ENCODE peak calls at places on chromosomes 6 and 20, in ten cellular contexts. One of them, this sample, is unnamed.

GRCh38 chr6:429515-430121 is 38.1 kb downstream of the IRF4 start:
- DNase-seq in HS-27A: no peak
- DNase-seq in GM12865: no peak
- DNase-seq in WTC11: no peak
- DNase-seq in amygdala: no peak
- DNase-seq in HuH-7: no peak
- DNase-seq in kidney tubule cell: no peak
- DNase-seq in AG09319: no peak
- DNase-seq in non-pigmented ciliary epithelial cell: no peak
- DNase-seq in stimulated activated CD8-positive, alpha-beta memory T cell treated with anti-CD3 and anti-CD28 coated beads, Interleukin-15, amount 100 ng/mL, for 24 hours: no peak
- DNase-seq in this sample: peak; percentile 84

GRCh38 chr20:51082988-51083387 is 60.1 kb upstream of the KCNG1 start:
- DNase-seq in HS-27A: no peak
- DNase-seq in GM12865: no peak
- DNase-seq in HuH-7: no peak
- DNase-seq in stimulated activated CD8-positive, alpha-beta memory T cell treated with anti-CD3 and anti-CD28 coated beads, Interleukin-15, amount 100 ng/mL, for 24 hours: no peak
- DNase-seq in WTC11: no peak
- DNase-seq in kidney tubule cell: no peak
- DNase-seq in non-pigmented ciliary epithelial cell: no peak
- DNase-seq in amygdala: no peak
- DNase-seq in AG09319: no peak
- DNase-seq in this sample: no peak

GRCh38 chr6:55980627-55981211 is 105.3 kb upstream of the BMP5 start:
- DNase-seq in HuH-7: peak; percentile 2
- DNase-seq in WTC11: no peak
- DNase-seq in kidney tubule cell: peak; percentile 40
- DNase-seq in GM12865: peak; percentile 8
- DNase-seq in HS-27A: no peak
- DNase-seq in stimulated activated CD8-positive, alpha-beta memory T cell treated with anti-CD3 and anti-CD28 coated beads, Interleukin-15, amount 100 ng/mL, for 24 hours: no peak
- DNase-seq in amygdala: no peak
- DNase-seq in non-pigmented ciliary epithelial cell: peak; percentile 3
- DNase-seq in AG09319: no peak
- DNase-seq in this sample: peak; percentile 48

GRCh38 chr6:111428803-111429202 is 54.2 kb downstream of the REV3L start:
- DNase-seq in WTC11: no peak
- DNase-seq in stimulated activated CD8-positive, alpha-beta memory T cell treated with anti-CD3 and anti-CD28 coated beads, Interleukin-15, amount 100 ng/mL, for 24 hours: no peak
- DNase-seq in HS-27A: no peak
- DNase-seq in amygdala: no peak
- DNase-seq in AG09319: no peak
- DNase-seq in GM12865: no peak
- DNase-seq in kidney tubule cell: no peak
- DNase-seq in HuH-7: no peak
- DNase-seq in non-pigmented ciliary epithelial cell: no peak
- DNase-seq in this sample: peak; percentile 20

GRCh38 chr6:46652603-46653438 is at the start of the genes CYP39A1 and SLC25A27:
- DNase-seq in AG09319: peak; percentile 48
- DNase-seq in kidney tubule cell: peak; percentile 91
- DNase-seq in WTC11: peak; percentile 96
- DNase-seq in non-pigmented ciliary epithelial cell: peak; percentile 32
- DNase-seq in HS-27A: no peak
- DNase-seq in GM12865: peak; percentile 79
- DNase-seq in amygdala: peak; percentile 71
- DNase-seq in stimulated activated CD8-positive, alpha-beta memory T cell treated with anti-CD3 and anti-CD28 coated beads, Interleukin-15, amount 100 ng/mL, for 24 hours: peak; percentile 60
- DNase-seq in HuH-7: peak; percentile 79
- DNase-seq in this sample: peak; percentile 65

GRCh38 chr20:11993886-11994466 is 76.3 kb downstream of the BTBD3 start:
- DNase-seq in AG09319: no peak
- DNase-seq in HS-27A: no peak
- DNase-seq in HuH-7: no peak
- DNase-seq in WTC11: peak; percentile 25
- DNase-seq in stimulated activated CD8-positive, alpha-beta memory T cell treated with anti-CD3 and anti-CD28 coated beads, Interleukin-15, amount 100 ng/mL, for 24 hours: no peak
- DNase-seq in non-pigmented ciliary epithelial cell: no peak
- DNase-seq in kidney tubule cell: no peak
- DNase-seq in amygdala: no peak
- DNase-seq in GM12865: no peak
- DNase-seq in this sample: no peak

GRCh38 chr20:13029687-13030510 is 21.1 kb downstream of the SPTLC3 start:
- DNase-seq in kidney tubule cell: peak; percentile 93
- DNase-seq in non-pigmented ciliary epithelial cell: peak; percentile 84
- DNase-seq in HuH-7: no peak
- DNase-seq in HS-27A: peak; percentile 99
- DNase-seq in AG09319: peak; percentile 25
- DNase-seq in GM12865: no peak
- DNase-seq in amygdala: no peak
- DNase-seq in WTC11: no peak
- DNase-seq in stimulated activated CD8-positive, alpha-beta memory T cell treated with anti-CD3 and anti-CD28 coated beads, Interleukin-15, amount 100 ng/mL, for 24 hours: no peak
- DNase-seq in this sample: peak; percentile 36

GRCh38 chr6:148885154-148885870 is 138.5 kb downstream of the UST start:
- DNase-seq in stimulated activated CD8-positive, alpha-beta memory T cell treated with anti-CD3 and anti-CD28 coated beads, Interleukin-15, amount 100 ng/mL, for 24 hours: no peak
- DNase-seq in HS-27A: no peak
- DNase-seq in GM12865: no peak
- DNase-seq in HuH-7: no peak
- DNase-seq in AG09319: no peak
- DNase-seq in WTC11: no peak
- DNase-seq in amygdala: no peak
- DNase-seq in non-pigmented ciliary epithelial cell: no peak
- DNase-seq in kidney tubule cell: no peak
- DNase-seq in this sample: no peak

GRCh38 chr20:1033751-1034419 is 31.8 kb upstream of the RSPO4 start:
- DNase-seq in AG09319: no peak
- DNase-seq in HS-27A: no peak
- DNase-seq in stimulated activated CD8-positive, alpha-beta memory T cell treated with anti-CD3 and anti-CD28 coated beads, Interleukin-15, amount 100 ng/mL, for 24 hours: no peak
- DNase-seq in amygdala: no peak
- DNase-seq in HuH-7: no peak
- DNase-seq in non-pigmented ciliary epithelial cell: no peak
- DNase-seq in kidney tubule cell: no peak
- DNase-seq in GM12865: peak; percentile 23
- DNase-seq in WTC11: no peak
- DNase-seq in this sample: peak; percentile 87

GRCh38 chr20:20364016-20364746 is 3.7 kb upstream of the INSM1 start:
- DNase-seq in kidney tubule cell: no peak
- DNase-seq in WTC11: peak; percentile 70
- DNase-seq in amygdala: no peak
- DNase-seq in HS-27A: no peak
- DNase-seq in GM12865: no peak
- DNase-seq in stimulated activated CD8-positive, alpha-beta memory T cell treated with anti-CD3 and anti-CD28 coated beads, Interleukin-15, amount 100 ng/mL, for 24 hours: no peak
- DNase-seq in HuH-7: no peak
- DNase-seq in non-pigmented ciliary epithelial cell: no peak
- DNase-seq in AG09319: no peak
- DNase-seq in this sample: no peak

GRCh38 chr6:33923857-33924514 is 120.2 kb upstream of the MLN start:
- DNase-seq in WTC11: no peak
- DNase-seq in non-pigmented ciliary epithelial cell: no peak
- DNase-seq in AG09319: no peak
- DNase-seq in stimulated activated CD8-positive, alpha-beta memory T cell treated with anti-CD3 and anti-CD28 coated beads, Interleukin-15, amount 100 ng/mL, for 24 hours: no peak
- DNase-seq in kidney tubule cell: no peak
- DNase-seq in HS-27A: no peak
- DNase-seq in amygdala: no peak
- DNase-seq in HuH-7: no peak
- DNase-seq in GM12865: peak; percentile 5
- DNase-seq in this sample: no peak

GRCh38 chr6:134584809-134585528 is 267.1 kb upstream of the SGK1 start:
- DNase-seq in non-pigmented ciliary epithelial cell: no peak
- DNase-seq in amygdala: no peak
- DNase-seq in WTC11: no peak
- DNase-seq in HS-27A: no peak
- DNase-seq in stimulated activated CD8-positive, alpha-beta memory T cell treated with anti-CD3 and anti-CD28 coated beads, Interleukin-15, amount 100 ng/mL, for 24 hours: no peak
- DNase-seq in GM12865: no peak
- DNase-seq in kidney tubule cell: no peak
- DNase-seq in AG09319: no peak
- DNase-seq in HuH-7: no peak
- DNase-seq in this sample: no peak

GRCh38 chr6:141988954-141989705 is 143.6 kb upstream of the GJE1 start:
- DNase-seq in GM12865: peak; percentile 51
- DNase-seq in amygdala: no peak
- DNase-seq in AG09319: peak; percentile 41
- DNase-seq in WTC11: peak; percentile 45
- DNase-seq in HuH-7: peak; percentile 51
- DNase-seq in HS-27A: peak; percentile 68
- DNase-seq in kidney tubule cell: peak; percentile 82
- DNase-seq in stimulated activated CD8-positive, alpha-beta memory T cell treated with anti-CD3 and anti-CD28 coated beads, Interleukin-15, amount 100 ng/mL, for 24 hours: no peak
- DNase-seq in non-pigmented ciliary epithelial cell: peak; percentile 31
- DNase-seq in this sample: peak; percentile 62

GRCh38 chr20:46828471-46828870 is 66.2 kb upstream of the EYA2 start:
- DNase-seq in kidney tubule cell: peak; percentile 7
- DNase-seq in amygdala: no peak
- DNase-seq in HS-27A: peak; percentile 39
- DNase-seq in HuH-7: no peak
- DNase-seq in non-pigmented ciliary epithelial cell: peak; percentile 44
- DNase-seq in AG09319: peak; percentile 10
- DNase-seq in GM12865: no peak
- DNase-seq in stimulated activated CD8-positive, alpha-beta memory T cell treated with anti-CD3 and anti-CD28 coated beads, Interleukin-15, amount 100 ng/mL, for 24 hours: no peak
- DNase-seq in WTC11: no peak
- DNase-seq in this sample: no peak

GRCh38 chr6:109927052-109927451 is 51.1 kb upstream of the GPR6 start:
- DNase-seq in HuH-7: no peak
- DNase-seq in AG09319: no peak
- DNase-seq in HS-27A: no peak
- DNase-seq in amygdala: no peak
- DNase-seq in kidney tubule cell: no peak
- DNase-seq in non-pigmented ciliary epithelial cell: no peak
- DNase-seq in stimulated activated CD8-positive, alpha-beta memory T cell treated with anti-CD3 and anti-CD28 coated beads, Interleukin-15, amount 100 ng/mL, for 24 hours: no peak
- DNase-seq in WTC11: no peak
- DNase-seq in GM12865: no peak
- DNase-seq in this sample: no peak

GRCh38 chr20:32820000-32820697 is 395 bp downstream of the MAPRE1 start:
- DNase-seq in WTC11: peak; percentile 70
- DNase-seq in stimulated activated CD8-positive, alpha-beta memory T cell treated with anti-CD3 and anti-CD28 coated beads, Interleukin-15, amount 100 ng/mL, for 24 hours: peak; percentile 82
- DNase-seq in kidney tubule cell: peak; percentile 44
- DNase-seq in HS-27A: peak; percentile 31
- DNase-seq in HuH-7: peak; percentile 82
- DNase-seq in GM12865: peak; percentile 84
- DNase-seq in AG09319: no peak
- DNase-seq in amygdala: no peak
- DNase-seq in non-pigmented ciliary epithelial cell: no peak
- DNase-seq in this sample: peak; percentile 83

GRCh38 chr6:40308533-40309306 is 278.4 kb downstream of the LRFN2 start:
- DNase-seq in HS-27A: no peak
- DNase-seq in AG09319: peak; percentile 19
- DNase-seq in kidney tubule cell: peak; percentile 42
- DNase-seq in WTC11: peak; percentile 93
- DNase-seq in HuH-7: peak; percentile 56
- DNase-seq in amygdala: no peak
- DNase-seq in non-pigmented ciliary epithelial cell: no peak
- DNase-seq in GM12865: peak; percentile 52
- DNase-seq in stimulated activated CD8-positive, alpha-beta memory T cell treated with anti-CD3 and anti-CD28 coated beads, Interleukin-15, amount 100 ng/mL, for 24 hours: peak; percentile 31
- DNase-seq in this sample: peak; percentile 59

GRCh38 chr6:74091133-74091793 is 395.3 kb downstream of the CD109 start:
- DNase-seq in AG09319: no peak
- DNase-seq in GM12865: peak; percentile 42
- DNase-seq in non-pigmented ciliary epithelial cell: no peak
- DNase-seq in stimulated activated CD8-positive, alpha-beta memory T cell treated with anti-CD3 and anti-CD28 coated beads, Interleukin-15, amount 100 ng/mL, for 24 hours: no peak
- DNase-seq in kidney tubule cell: peak; percentile 50
- DNase-seq in HuH-7: peak; percentile 26
- DNase-seq in WTC11: no peak
- DNase-seq in amygdala: no peak
- DNase-seq in HS-27A: no peak
- DNase-seq in this sample: peak; percentile 51